ENCODE peak calls at places on chromosomes 2 and 18, in four cellular contexts. F is H1, R is K562, C is HepG2. O is an unnamed sample.

GRCh38 chr2:30217644-30218361 is 13.5 kb upstream of the LBH start:
- DNase-seq in R (no peak), C (no peak), F (no peak), O (peak)

GRCh38 chr2:53786371-53787254 is at the start of the genes ASB3 and ERLEC1:
- DNase-seq in C (peak), R (peak), F (peak), O (peak)

GRCh38 chr2:71454221-71455010 is 1.1 kb downstream of the DYSF start:
- DNase-seq in R (peak), C (no peak), F (no peak), O (no peak)

GRCh38 chr2:524442-524841 is 152.8 kb downstream of the TMEM18 start:
- DNase-seq in C (no peak), F (no peak), R (no peak), O (no peak)

GRCh38 chr2:241695676-241696075 is 6.2 kb upstream of the ING5 start:
- DNase-seq in F (no peak), C (no peak), R (no peak), O (no peak)

GRCh38 chr18:21449367-21450250 is 150.9 kb downstream of the ESCO1 start:
- DNase-seq in C (no peak), F (no peak), R (no peak), O (no peak)

GRCh38 chr2:979286-979928 is 28.8 kb downstream of the SNTG2 start:
- DNase-seq in C (no peak), R (no peak), F (no peak), O (no peak)

GRCh38 chr18:48139427-48140347 is 209.2 kb upstream of the SMAD2 start:
- DNase-seq in C (no peak), R (no peak), F (no peak), O (no peak)

GRCh38 chr2:179614121-179614520 is 247.3 kb downstream of the ZNF385B start:
- DNase-seq in R (no peak), F (no peak), C (no peak), O (no peak)

GRCh38 chr2:196233033-196233807 is 61.8 kb upstream of the STK17B start:
- DNase-seq in C (no peak), F (no peak), R (no peak), O (no peak)

GRCh38 chr2:181972431-181973190 is 13.0 kb upstream of the PPP1R1C start:
- DNase-seq in C (no peak), R (no peak), F (no peak), O (no peak)

GRCh38 chr2:220053919-220054318 is 426.5 kb downstream of the SLC4A3 start:
- DNase-seq in F (no peak), C (no peak), R (no peak), O (no peak)

GRCh38 chr2:97718942-97719341 is 5.6 kb downstream of the ZAP70 start:
- DNase-seq in C (no peak), F (no peak), R (no peak), O (no peak)

GRCh38 chr2:81467096-81467495 is 1162.5 kb upstream of the LRRTM1 start:
- DNase-seq in C (no peak), R (no peak), F (no peak), O (no peak)

GRCh38 chr18:21907451-21907850 is 166.9 kb downstream of the MIB1 start:
- DNase-seq in C (no peak), R (no peak), F (no peak), O (no peak)

GRCh38 chr2:98039085-98039756 is 43.5 kb upstream of the TMEM131 start:
- DNase-seq in C (no peak), F (no peak), R (no peak), O (no peak)

GRCh38 chr2:183291436-183291835 is 167.2 kb downstream of the NUP35 start:
- DNase-seq in R (no peak), F (no peak), C (no peak), O (no peak)

GRCh38 chr2:18651842-18652774 is 62.7 kb upstream of the NT5C1B start:
- DNase-seq in F (no peak), R (no peak), C (no peak), O (no peak)

GRCh38 chr2:193502363-193503035 is 1307.8 kb upstream of the TMEFF2 start:
- DNase-seq in C (no peak), R (peak), F (peak), O (no peak)

GRCh38 chr18:54130177-54130576 is 94.3 kb downstream of the MBD2 start:
- DNase-seq in F (no peak), C (no peak), R (no peak), O (no peak)

GRCh38 chr2:220946552-220946951 is 625.6 kb downstream of the EPHA4 start:
- DNase-seq in C (no peak), R (no peak), F (no peak), O (no peak)

GRCh38 chr2:40123321-40123720 is 328.6 kb downstream of the SLC8A1 start:
- DNase-seq in C (no peak), R (no peak), F (no peak), O (no peak)

GRCh38 chr2:241844066-241844728 is 14.5 kb downstream of the PDCD1 start:
- DNase-seq in C (no peak), F (no peak), R (peak), O (no peak)

GRCh38 chr2:16014802-16015201 is 74.5 kb downstream of the MYCN start:
- DNase-seq in C (no peak), F (no peak), R (no peak), O (no peak)

GRCh38 chr2:212052412-212053159 is 486.0 kb downstream of the ERBB4 start:
- DNase-seq in R (no peak), C (no peak), F (no peak), O (no peak)

GRCh38 chr2:20171445-20171977 is 53.4 kb downstream of the SDC1 start:
- DNase-seq in C (peak), F (no peak), R (no peak), O (no peak)

GRCh38 chr2:263022-263738 is 652 bp downstream of the SH3YL1 start:
- DNase-seq in F (no peak), C (no peak), R (no peak), O (no peak)

GRCh38 chr18:3012306-3012919 is 531 bp downstream of the LPIN2 start:
- DNase-seq in C (no peak), F (no peak), R (peak), O (no peak)
- TF ChIP-seq ATF2 in C (no peak), F (no peak), R (peak), O (no peak)

GRCh38 chr2:218963597-218963996 is 4.1 kb downstream of the CDK5R2 start:
- DNase-seq in R (no peak), F (no peak), C (no peak), O (no peak)
- H3K9ac ChIP-seq in R (no peak), F (no peak), C (no peak), O (no peak)

GRCh38 chr2:143417428-143417827 is 288.2 kb downstream of the ARHGAP15 start:
- DNase-seq in F (no peak), C (no peak), R (no peak), O (no peak)

GRCh38 chr2:143425896-143426295 is 296.7 kb downstream of the ARHGAP15 start:
- DNase-seq in R (no peak), F (no peak), C (no peak), O (no peak)

GRCh38 chr2:143426296-143426695 is 297.1 kb downstream of the ARHGAP15 start:
- DNase-seq in C (no peak), F (no peak), R (no peak), O (no peak)

GRCh38 chr2:143420313-143420712 is 291.1 kb downstream of the ARHGAP15 start:
- DNase-seq in C (no peak), R (no peak), F (no peak), O (no peak)

GRCh38 chr2:143422681-143423080 is 293.5 kb downstream of the ARHGAP15 start:
- DNase-seq in F (no peak), R (no peak), C (no peak), O (no peak)
- TF ChIP-seq ATF2 in F (no peak), R (no peak), C (no peak), O (no peak)

DNA sequence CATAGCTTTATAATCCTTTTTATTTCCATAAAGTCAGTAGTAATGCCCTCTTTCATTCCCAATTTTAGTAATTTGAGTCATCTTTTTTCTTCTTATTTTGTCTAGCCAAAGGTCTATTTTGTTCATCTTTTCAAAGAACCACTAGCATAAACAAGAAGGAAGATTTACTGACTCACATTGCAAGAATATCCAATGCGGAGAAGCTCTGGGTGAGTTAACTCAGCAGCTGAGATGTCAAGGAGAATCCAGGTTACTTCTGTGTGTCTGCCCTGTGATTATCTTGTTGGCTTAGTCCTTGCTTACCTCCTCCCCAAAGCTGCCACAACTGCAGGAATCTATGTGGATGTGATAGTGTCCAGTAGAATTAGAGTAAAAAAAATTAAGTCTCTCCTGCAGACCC is 311.4 kb upstream of the NCKAP5 start:
- DNase-seq in R (no peak), F (no peak), C (no peak), O (no peak)
- H3K9ac ChIP-seq in R (no peak), F (no peak), C (no peak), O (no peak)

GRCh38 chr2:232415138-232415690 is 8.6 kb downstream of the ALPG start:
- DNase-seq in F (no peak), C (no peak), R (no peak), O (no peak)
- TF ChIP-seq ATF2 in F (no peak), C (no peak), R (no peak), O (no peak)

GRCh38 chr2:239386872-239387445 is 13.9 kb downstream of the HDAC4 start:
- DNase-seq in C (no peak), R (no peak), F (no peak), O (no peak)
- H3K9ac ChIP-seq in C (no peak), R (no peak), F (peak), O (no peak)